ENCODE peak calls at places on chromosome 11, in nine cellular contexts. One of them, this sample, is unnamed.

GRCh38 chr11:9858822-9859221 is 194.9 kb downstream of the SWAP70 start:
- DNase-seq in omental fat pad: no peak
- DNase-seq in endothelial cell: peak; percentile 15
- DNase-seq in kidney: no peak
- DNase-seq in heart right ventricle: no peak
- DNase-seq in lower lobe of right lung: no peak
- DNase-seq in fibroblast of mammary gland: no peak
- DNase-seq in astrocyte of the spinal cord: peak; percentile 75
- DNase-seq in IMR-90: peak; percentile 50
- DNase-seq in this sample: no peak

GRCh38 chr11:92424281-92424680 is 199.7 kb downstream of the FAT3 start:
- DNase-seq in omental fat pad: no peak
- DNase-seq in endothelial cell: no peak
- DNase-seq in kidney: no peak
- DNase-seq in heart right ventricle: no peak
- DNase-seq in lower lobe of right lung: no peak
- DNase-seq in fibroblast of mammary gland: no peak
- DNase-seq in astrocyte of the spinal cord: peak; percentile 78
- DNase-seq in IMR-90: peak; percentile 51
- DNase-seq in this sample: no peak

GRCh38 chr11:125924384-125925007 is 20.2 kb downstream of the DDX25 start:
- DNase-seq in omental fat pad: no peak
- DNase-seq in endothelial cell: no peak
- DNase-seq in kidney: no peak
- DNase-seq in heart right ventricle: no peak
- DNase-seq in lower lobe of right lung: no peak
- DNase-seq in fibroblast of mammary gland: no peak
- DNase-seq in astrocyte of the spinal cord: no peak
- DNase-seq in IMR-90: no peak
- DNase-seq in this sample: no peak

GRCh38 chr11:97544401-97544800 is 1154.6 kb downstream of the JRKL start:
- DNase-seq in omental fat pad: no peak
- DNase-seq in endothelial cell: no peak
- DNase-seq in kidney: no peak
- DNase-seq in heart right ventricle: no peak
- DNase-seq in lower lobe of right lung: no peak
- DNase-seq in fibroblast of mammary gland: no peak
- DNase-seq in astrocyte of the spinal cord: peak; percentile 12
- DNase-seq in IMR-90: no peak
- DNase-seq in this sample: no peak

GRCh38 chr11:71580057-71581003 is 2.3 kb downstream of the KRTAP5-11 start:
- DNase-seq in omental fat pad: no peak
- DNase-seq in endothelial cell: peak; percentile 56
- DNase-seq in kidney: no peak
- DNase-seq in heart right ventricle: peak; percentile 77
- DNase-seq in lower lobe of right lung: no peak
- DNase-seq in fibroblast of mammary gland: peak; percentile 82
- DNase-seq in astrocyte of the spinal cord: peak; percentile 70
- DNase-seq in IMR-90: peak; percentile 72
- DNase-seq in this sample: peak; percentile 28

GRCh38 chr11:129192150-129192549 is at the start of gene ARHGAP32:
- DNase-seq in omental fat pad: no peak
- DNase-seq in endothelial cell: no peak
- DNase-seq in kidney: no peak
- DNase-seq in heart right ventricle: no peak
- DNase-seq in lower lobe of right lung: no peak
- DNase-seq in fibroblast of mammary gland: no peak
- DNase-seq in astrocyte of the spinal cord: no peak
- DNase-seq in IMR-90: no peak
- DNase-seq in this sample: no peak

GRCh38 chr11:45368697-45369096 is 82.6 kb upstream of the SYT13 start:
- DNase-seq in omental fat pad: no peak
- DNase-seq in endothelial cell: no peak
- DNase-seq in kidney: no peak
- DNase-seq in heart right ventricle: no peak
- DNase-seq in lower lobe of right lung: no peak
- DNase-seq in fibroblast of mammary gland: no peak
- DNase-seq in astrocyte of the spinal cord: no peak
- DNase-seq in IMR-90: no peak
- DNase-seq in this sample: no peak

GRCh38 chr11:10401275-10401674 is 53.8 kb upstream of the AMPD3 start:
- DNase-seq in omental fat pad: no peak
- DNase-seq in endothelial cell: no peak
- DNase-seq in kidney: no peak
- DNase-seq in heart right ventricle: no peak
- DNase-seq in lower lobe of right lung: no peak
- DNase-seq in fibroblast of mammary gland: no peak
- DNase-seq in astrocyte of the spinal cord: peak; percentile 41
- DNase-seq in IMR-90: no peak
- DNase-seq in this sample: no peak

DNA sequence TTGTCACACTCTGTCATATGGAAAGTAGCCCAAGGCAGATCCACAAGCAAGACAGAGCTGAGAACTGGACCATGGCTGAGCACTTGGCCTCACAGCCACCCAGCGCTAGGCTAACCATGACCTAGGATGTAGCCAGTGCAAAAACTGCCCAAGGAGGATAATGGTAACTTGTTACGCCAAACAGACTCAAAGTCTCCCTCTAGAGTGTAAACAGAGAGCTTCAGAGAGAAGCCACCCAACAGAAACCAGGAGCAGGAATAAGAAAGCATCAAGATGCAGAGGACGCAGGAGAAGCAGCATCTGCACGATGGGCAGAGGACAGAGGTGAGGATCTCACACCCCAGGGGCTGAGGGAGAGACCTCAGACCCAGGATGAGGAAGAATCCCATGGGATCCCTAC is 97.9 kb downstream of the RCN1 start:
- DNase-seq in omental fat pad: no peak
- DNase-seq in endothelial cell: no peak
- DNase-seq in kidney: no peak
- DNase-seq in heart right ventricle: no peak
- DNase-seq in lower lobe of right lung: no peak
- DNase-seq in fibroblast of mammary gland: no peak
- DNase-seq in astrocyte of the spinal cord: no peak
- DNase-seq in IMR-90: no peak
- DNase-seq in this sample: no peak
- TF ChIP-seq CTCF in omental fat pad: no peak
- TF ChIP-seq CTCF in endothelial cell: no peak
- TF ChIP-seq CTCF in kidney: no peak
- TF ChIP-seq CTCF in heart right ventricle: no peak
- TF ChIP-seq CTCF in lower lobe of right lung: no peak
- TF ChIP-seq CTCF in fibroblast of mammary gland: peak; percentile 21
- TF ChIP-seq CTCF in astrocyte of the spinal cord: no peak
- TF ChIP-seq CTCF in IMR-90: no peak
- TF ChIP-seq CTCF in this sample: no peak

DNA sequence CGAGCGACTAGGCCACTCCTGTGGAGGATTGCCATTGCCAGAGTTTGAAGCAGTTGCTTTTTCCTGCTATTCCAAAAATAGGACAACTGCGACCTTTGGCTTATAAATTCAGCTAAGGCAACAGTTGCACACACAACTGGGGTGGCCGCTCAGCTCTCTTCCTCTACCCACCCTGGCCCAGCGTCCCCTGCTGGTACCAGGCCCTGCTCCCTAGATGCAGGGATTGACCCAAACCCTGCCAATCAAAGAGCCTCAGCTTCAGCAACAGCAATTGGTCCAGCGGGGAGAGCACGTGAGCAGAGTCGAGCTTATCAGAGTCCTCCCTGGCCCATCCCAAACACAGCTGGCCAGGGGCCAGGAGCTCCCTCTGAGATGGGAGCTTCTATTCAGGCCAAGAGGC is 22.0 kb upstream of the CABP2 start:
- DNase-seq in omental fat pad: no peak
- DNase-seq in endothelial cell: no peak
- DNase-seq in kidney: peak; percentile 78
- DNase-seq in heart right ventricle: peak; percentile 68
- DNase-seq in lower lobe of right lung: no peak
- DNase-seq in fibroblast of mammary gland: no peak
- DNase-seq in astrocyte of the spinal cord: no peak
- DNase-seq in IMR-90: no peak
- DNase-seq in this sample: no peak
- TF ChIP-seq CTCF in omental fat pad: no peak
- TF ChIP-seq CTCF in endothelial cell: no peak
- TF ChIP-seq CTCF in kidney: peak; percentile 37
- TF ChIP-seq CTCF in heart right ventricle: peak; percentile 38
- TF ChIP-seq CTCF in lower lobe of right lung: no peak
- TF ChIP-seq CTCF in fibroblast of mammary gland: no peak
- TF ChIP-seq CTCF in astrocyte of the spinal cord: no peak
- TF ChIP-seq CTCF in IMR-90: no peak
- TF ChIP-seq CTCF in this sample: no peak

DNA sequence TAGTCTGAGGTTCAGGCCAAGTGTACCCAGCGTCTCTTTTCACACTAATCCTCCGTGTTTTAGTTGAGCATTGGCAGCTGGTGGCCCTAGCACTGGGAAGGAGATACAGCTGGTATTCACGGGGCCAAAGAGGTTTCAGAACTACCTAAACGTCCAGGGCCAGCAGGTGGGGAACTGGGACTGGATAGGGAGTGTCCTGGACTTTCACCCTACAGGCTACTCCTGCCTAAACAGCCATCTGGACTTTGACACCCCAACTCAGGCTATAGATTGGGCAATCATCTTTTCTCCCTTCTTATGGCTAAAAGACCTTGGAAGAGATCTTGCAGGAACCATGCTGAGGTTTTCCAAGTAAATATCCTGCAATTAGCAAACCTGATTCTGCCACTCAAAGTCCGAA is 2.8 kb downstream of the SPON1 start:
- DNase-seq in omental fat pad: no peak
- DNase-seq in endothelial cell: peak; percentile 6
- DNase-seq in kidney: no peak
- DNase-seq in heart right ventricle: no peak
- DNase-seq in lower lobe of right lung: no peak
- DNase-seq in fibroblast of mammary gland: no peak
- DNase-seq in astrocyte of the spinal cord: no peak
- DNase-seq in IMR-90: no peak
- DNase-seq in this sample: no peak
- TF ChIP-seq CTCF in omental fat pad: no peak
- TF ChIP-seq CTCF in endothelial cell: no peak
- TF ChIP-seq CTCF in kidney: no peak
- TF ChIP-seq CTCF in heart right ventricle: no peak
- TF ChIP-seq CTCF in lower lobe of right lung: no peak
- TF ChIP-seq CTCF in fibroblast of mammary gland: no peak
- TF ChIP-seq CTCF in astrocyte of the spinal cord: no peak
- TF ChIP-seq CTCF in IMR-90: no peak
- TF ChIP-seq CTCF in this sample: no peak

GRCh38 chr11:60870276-60870675 is 2.9 kb downstream of the ZP1 start:
- DNase-seq in omental fat pad: no peak
- DNase-seq in endothelial cell: no peak
- DNase-seq in kidney: no peak
- DNase-seq in heart right ventricle: no peak
- DNase-seq in lower lobe of right lung: peak; percentile 14
- DNase-seq in fibroblast of mammary gland: no peak
- DNase-seq in astrocyte of the spinal cord: no peak
- DNase-seq in IMR-90: no peak
- DNase-seq in this sample: no peak

GRCh38 chr11:60872124-60872951 is 5.0 kb downstream of the ZP1 start:
- DNase-seq in omental fat pad: no peak
- DNase-seq in endothelial cell: no peak
- DNase-seq in kidney: no peak
- DNase-seq in heart right ventricle: peak; percentile 77
- DNase-seq in lower lobe of right lung: peak; percentile 35
- DNase-seq in fibroblast of mammary gland: peak; percentile 96
- DNase-seq in astrocyte of the spinal cord: peak; percentile 75
- DNase-seq in IMR-90: peak; percentile 73
- DNase-seq in this sample: no peak

GRCh38 chr11:60872952-60873524 is 5.7 kb downstream of the ZP1 start:
- DNase-seq in omental fat pad: no peak
- DNase-seq in endothelial cell: no peak
- DNase-seq in kidney: no peak
- DNase-seq in heart right ventricle: no peak
- DNase-seq in lower lobe of right lung: peak; percentile 42
- DNase-seq in fibroblast of mammary gland: peak; percentile 95
- DNase-seq in astrocyte of the spinal cord: peak; percentile 93
- DNase-seq in IMR-90: peak; percentile 89
- DNase-seq in this sample: peak; percentile 31

GRCh38 chr11:60870733-60871377 is 3.5 kb downstream of the ZP1 start:
- DNase-seq in omental fat pad: no peak
- DNase-seq in endothelial cell: no peak
- DNase-seq in kidney: no peak
- DNase-seq in heart right ventricle: no peak
- DNase-seq in lower lobe of right lung: peak; percentile 4
- DNase-seq in fibroblast of mammary gland: no peak
- DNase-seq in astrocyte of the spinal cord: no peak
- DNase-seq in IMR-90: no peak
- DNase-seq in this sample: no peak

DNA sequence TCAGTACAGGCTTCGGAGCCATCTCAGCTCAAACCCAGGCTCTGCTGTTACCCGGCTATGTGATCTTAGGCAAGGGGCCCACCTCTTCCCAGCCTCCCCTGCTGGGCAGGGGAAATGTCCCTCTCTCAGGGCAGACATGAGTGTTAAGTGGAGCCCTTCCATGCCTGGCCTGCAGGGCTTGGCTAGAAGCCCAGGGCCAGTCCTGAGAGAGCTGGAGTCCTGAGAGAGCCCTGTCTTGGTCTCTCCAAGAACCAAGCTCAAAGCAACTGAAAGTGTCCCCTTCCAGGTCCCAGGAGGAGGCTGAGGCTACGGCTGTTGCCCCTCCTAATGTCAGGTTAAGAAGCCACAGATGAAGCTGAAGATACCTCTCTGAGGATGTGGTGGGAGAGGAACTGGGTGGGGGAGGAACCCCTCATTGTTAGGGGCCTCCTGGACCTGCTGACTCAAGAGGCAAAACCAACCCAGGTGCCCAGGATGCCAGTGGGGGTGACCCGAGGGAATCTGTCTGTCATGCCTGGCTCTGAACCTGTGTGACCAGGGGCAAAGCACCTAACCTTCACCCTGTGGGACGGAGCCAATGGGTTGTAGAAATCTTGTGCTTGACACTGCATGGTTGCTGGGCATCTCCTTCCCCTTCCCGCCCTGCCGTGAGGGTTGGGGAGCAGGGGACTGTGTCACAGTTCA is 4.2 kb downstream of the ZP1 start:
- DNase-seq in omental fat pad: no peak
- DNase-seq in endothelial cell: no peak
- DNase-seq in kidney: no peak
- DNase-seq in heart right ventricle: peak; percentile 43
- DNase-seq in lower lobe of right lung: peak; percentile 34
- DNase-seq in fibroblast of mammary gland: peak; percentile 65
- DNase-seq in astrocyte of the spinal cord: peak; percentile 68
- DNase-seq in IMR-90: peak; percentile 42
- DNase-seq in this sample: no peak
- TF ChIP-seq CTCF in omental fat pad: no peak
- TF ChIP-seq CTCF in endothelial cell: no peak
- TF ChIP-seq CTCF in kidney: no peak
- TF ChIP-seq CTCF in heart right ventricle: no peak
- TF ChIP-seq CTCF in lower lobe of right lung: no peak
- TF ChIP-seq CTCF in fibroblast of mammary gland: peak; percentile 34
- TF ChIP-seq CTCF in astrocyte of the spinal cord: peak; percentile 29
- TF ChIP-seq CTCF in IMR-90: peak; percentile 16
- TF ChIP-seq CTCF in this sample: peak; percentile 10

This sample was measured in AG09319.